ENCODE peak calls at places on chromosomes 16 and 17, in four cellular contexts. Z is kidney epithelial cell, K is lower leg skin, S is A549. B is an unnamed sample.

GRCh38 chr17:67441052-67441738 is 64.1 kb downstream of the PITPNC1 start:
- DNase-seq in Z (no peak), K (peak; percentile 83), S (peak; percentile 85), B (no peak)

GRCh38 chr17:37737081-37737480 is 7.8 kb downstream of the HNF1B start:
- DNase-seq in Z (no peak), K (no peak), S (peak; percentile 73), B (no peak)

GRCh38 chr17:3867606-3868005 is 21.6 kb upstream of the NCBP3 start:
- DNase-seq in Z (no peak), K (no peak), S (no peak), B (no peak)

GRCh38 chr17:13594762-13595697 is 6.7 kb downstream of the HS3ST3A1 start:
- DNase-seq in Z (no peak), K (peak; percentile 91), S (peak; percentile 86), B (peak; percentile 57)

GRCh38 chr17:17557796-17558195 is 33.7 kb downstream of the PEMT start:
- DNase-seq in Z (no peak), K (no peak), S (no peak), B (no peak)

GRCh38 chr17:34517406-34517805 is 62.0 kb upstream of the TMEM132E start:
- DNase-seq in Z (no peak), K (no peak), S (no peak), B (no peak)

GRCh38 chr17:30701498-30701989 is 122.9 kb downstream of the CRLF3 start:
- DNase-seq in Z (no peak), K (no peak), S (no peak), B (no peak)

GRCh38 chr16:25064967-25065366 is 46.6 kb upstream of the LCMT1 start:
- DNase-seq in Z (no peak), K (no peak), S (no peak), B (no peak)

GRCh38 chr16:49495596-49496355 is 122.2 kb downstream of the C16orf78 start:
- DNase-seq in Z (no peak), K (peak; percentile 52), S (no peak), B (no peak)

GRCh38 chr16:27639588-27640276 is 89.8 kb downstream of the KATNIP start:
- DNase-seq in Z (no peak), K (no peak), S (peak; percentile 53), B (peak; percentile 10)

GRCh38 chr17:9763643-9764042 is 27.7 kb downstream of the DHRS7C start:
- DNase-seq in Z (no peak), K (no peak), S (peak; percentile 58), B (no peak)

GRCh38 chr17:29102046-29102445 is 59.1 kb downstream of the PIPOX start:
- DNase-seq in Z (no peak), K (no peak), S (no peak), B (no peak)

GRCh38 chr16:52574105-52574437 is 27.1 kb upstream of the TOX3 start:
- DNase-seq in Z (no peak), K (no peak), S (no peak), B (no peak)

GRCh38 chr17:7046127-7046724 is 2.3 kb upstream of the SLC16A11 start:
- DNase-seq in Z (no peak), K (peak; percentile 94), S (no peak), B (no peak)

GRCh38 chr17:48577946-48578615 is at the start of gene HOXB4:
- DNase-seq in Z (no peak), K (peak; percentile 98), S (no peak), B (no peak)

GRCh38 chr16:49183911-49184310 is 97.7 kb downstream of the CBLN1 start:
- DNase-seq in Z (no peak), K (no peak), S (peak; percentile 22), B (no peak)

GRCh38 chr16:87380403-87380802 is 3.2 kb downstream of the FBXO31 start:
- DNase-seq in Z (no peak), K (no peak), S (no peak), B (no peak)

GRCh38 chr17:6254036-6254435 is 180.9 kb downstream of the AIPL1 start:
- DNase-seq in Z (no peak), K (no peak), S (no peak), B (no peak)

GRCh38 chr16:72922714-72923113 is 125.2 kb downstream of the ZFHX3 start:
- DNase-seq in Z (no peak), K (no peak), S (no peak), B (no peak)

GRCh38 chr16:81711609-81712329 is 67.3 kb upstream of the PLCG2 start:
- DNase-seq in Z (peak; percentile 68), K (no peak), S (peak; percentile 97), B (peak; percentile 69)

GRCh38 chr16:17204248-17205043 is 266.3 kb downstream of the XYLT1 start:
- DNase-seq in Z (no peak), K (no peak), S (no peak), B (no peak)

GRCh38 chr17:49216953-49217650 is 6.6 kb downstream of the ABI3 start:
- DNase-seq in Z (no peak), K (peak; percentile 87), S (no peak), B (no peak)

GRCh38 chr16:67150058-67150832 is 553 bp downstream of the B3GNT9 start:
- DNase-seq in Z (no peak), K (peak; percentile 89), S (peak; percentile 62), B (no peak)
- TF ChIP-seq CTCF in Z (no peak), K (no peak), S (no peak), B (peak; percentile 10)

DNA sequence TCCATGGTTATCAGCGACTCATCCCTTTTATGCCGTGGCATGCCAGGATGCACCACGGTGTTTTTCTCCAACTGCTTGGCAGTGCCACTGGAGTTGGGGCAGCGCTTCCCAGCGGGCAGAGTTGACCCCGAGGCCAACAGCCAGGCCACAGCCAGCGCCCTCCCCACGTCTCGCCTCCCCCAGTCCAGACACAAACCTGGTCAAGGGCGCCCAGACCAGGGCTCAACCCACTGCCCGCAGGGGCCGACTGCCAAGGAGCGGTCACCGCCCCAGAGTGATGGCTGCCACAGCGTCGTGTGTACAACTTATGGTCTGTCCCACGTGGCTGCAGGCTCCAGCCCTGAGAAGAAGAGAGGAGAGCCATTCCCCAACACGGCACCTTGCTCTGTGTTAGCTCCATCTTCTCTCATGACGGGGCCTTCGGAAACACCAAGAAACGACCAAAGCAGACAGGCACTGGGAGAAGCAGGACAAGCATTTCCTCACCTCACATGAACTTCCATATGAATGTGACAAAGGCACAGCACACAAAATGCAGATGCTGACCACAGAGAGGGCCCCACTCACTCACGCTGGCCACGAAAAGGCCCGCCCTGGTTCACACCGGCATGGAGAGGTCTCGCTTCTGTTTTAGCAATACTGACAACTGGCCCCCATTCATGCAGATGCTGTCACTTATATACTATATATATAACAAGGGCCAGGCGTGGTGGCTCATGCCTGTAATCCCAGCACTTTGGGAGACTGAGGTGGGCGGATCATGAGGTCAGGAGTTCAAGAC is 27.0 kb downstream of the AXIN1 start:
- DNase-seq in Z (no peak), K (no peak), S (no peak), B (no peak)
- H3K4me3 ChIP-seq in Z (no peak overlapping the region), K (no peak overlapping the region), S (no peak overlapping the region), B (no peak overlapping the region)

DNA sequence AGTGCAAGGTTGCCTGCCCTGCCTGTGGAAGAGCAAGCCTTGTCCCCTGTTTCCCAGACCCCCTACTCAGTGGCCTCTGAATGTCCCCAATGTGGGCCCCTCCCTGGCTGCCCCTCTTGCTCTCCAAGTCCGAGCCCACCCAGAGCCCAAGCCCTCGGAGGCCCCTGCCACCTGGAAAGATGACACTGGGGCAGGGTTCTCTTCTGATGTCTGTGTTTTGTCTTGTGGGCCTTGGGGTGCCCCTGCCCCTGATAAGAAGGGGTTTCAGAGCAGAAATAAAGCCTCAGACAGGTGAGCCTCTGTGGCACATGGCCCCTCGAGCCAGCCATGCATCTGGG is 85.4 kb upstream of the CBX4 start:
- DNase-seq in Z (no peak), K (no peak), S (no peak), B (no peak)
- TF ChIP-seq CTCF in Z (no peak), K (no peak), S (no peak), B (no peak)

GRCh38 chr17:77385750-77386501 is 245.2 kb downstream of the SEC14L1 start:
- DNase-seq in Z (no peak), K (no peak), S (no peak), B (no peak)
- H3K4me3 ChIP-seq in Z (no peak overlapping the region), K (no peak overlapping the region), S (no peak overlapping the region), B (no peak overlapping the region)

GRCh38 chr16:88533945-88534641 is 36.1 kb upstream of the ZC3H18 start:
- DNase-seq in Z (no peak), K (peak; percentile 93), S (peak; percentile 76), B (no peak)

GRCh38 chr16:88535857-88536222 is 34.4 kb upstream of the ZC3H18 start:
- DNase-seq in Z (no peak), K (no peak), S (no peak), B (no peak)

GRCh38 chr16:88535181-88535856 is 34.9 kb upstream of the ZC3H18 start:
- DNase-seq in Z (no peak), K (no peak), S (no peak), B (no peak)

GRCh38 chr16:88533381-88533831 is 36.8 kb upstream of the ZC3H18 start:
- DNase-seq in Z (no peak), K (no peak), S (no peak), B (no peak)

DNA sequence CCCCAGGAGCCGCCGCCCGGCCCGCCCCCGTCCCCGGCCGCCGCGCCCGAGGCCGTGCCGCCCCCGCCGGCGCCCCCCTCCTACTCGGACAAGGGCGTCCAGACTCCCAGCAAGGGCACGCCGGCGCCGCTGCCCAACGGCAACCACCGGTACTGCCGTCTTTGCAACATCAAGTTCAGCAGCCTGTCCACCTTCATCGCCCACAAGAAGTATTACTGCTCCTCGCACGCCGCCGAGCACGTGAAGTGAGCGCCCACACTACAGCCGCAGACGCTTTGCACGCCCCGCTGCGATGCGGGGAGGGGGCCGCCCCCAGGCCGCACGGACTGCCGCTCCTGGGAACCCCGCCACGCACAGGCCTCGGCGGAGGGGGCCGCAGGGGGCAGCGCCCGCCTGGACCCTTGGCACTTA is 35.5 kb upstream of the ZC3H18 start:
- DNase-seq in Z (no peak), K (no peak), S (peak; percentile 69), B (no peak)
- TF ChIP-seq CTCF in Z (no peak), K (no peak), S (peak; percentile 0), B (peak; percentile 19)

B was measured in AG04449.